ENCODE peak calls at places on chromosomes 13 and 19, in seven cellular contexts. P is AG10803, R is fibroblast of mammary gland, U is fibroblast of pulmonary artery, Y is A549, H is mucosa of descending colon, T is coronary artery. Z is an unnamed sample.

GRCh38 chr19:55341191-55342043 is 1.7 kb downstream of the KMT5C start:
- DNase-seq in P (peak), R (peak), U (peak), Y (peak), H (peak), T (no peak), Z (peak)

GRCh38 chr13:37505531-37505930 is 93.0 kb downstream of the POSTN start:
- DNase-seq in P (no peak), R (no peak), U (no peak), Y (no peak), H (no peak), T (no peak), Z (no peak)

GRCh38 chr19:56477429-56478338 is 539 bp upstream of the ZNF667 start:
- DNase-seq in P (peak), R (peak), U (peak), Y (no peak), H (peak), T (peak), Z (peak)

GRCh38 chr19:31258211-31259052 is 90.8 kb downstream of the TSHZ3 start:
- DNase-seq in P (no peak), R (no peak), U (no peak), Y (no peak), H (no peak), T (no peak), Z (peak)

GRCh38 chr19:7704280-7705060 is 2.5 kb upstream of the FCER2 start:
- DNase-seq in P (no peak), R (no peak), U (no peak), Y (no peak), H (no peak), T (no peak), Z (no peak)

GRCh38 chr13:51519839-51520238 is 64.4 kb upstream of the WDFY2 start:
- DNase-seq in P (peak), R (peak), U (peak), Y (no peak), H (no peak), T (no peak), Z (peak)

GRCh38 chr13:44365008-44365407 is 8.6 kb upstream of the SERP2 start:
- DNase-seq in P (peak), R (peak), U (no peak), Y (no peak), H (no peak), T (no peak), Z (peak)

GRCh38 chr13:99018418-99019180 is 40.7 kb upstream of the DOCK9 start:
- DNase-seq in P (peak), R (peak), U (peak), Y (no peak), H (no peak), T (no peak), Z (peak)

GRCh38 chr19:57271280-57271679 is 9.0 kb upstream of the ZNF460 start:
- DNase-seq in P (no peak), R (no peak), U (no peak), Y (no peak), H (no peak), T (no peak), Z (no peak)

GRCh38 chr19:12685831-12686230 is 2.0 kb upstream of the GNG14 start:
- DNase-seq in P (no peak), R (no peak), U (no peak), Y (no peak), H (no peak), T (no peak), Z (no peak)

GRCh38 chr13:80363890-80364503 is 23.1 kb upstream of the SPRY2 start:
- DNase-seq in P (peak), R (peak), U (peak), Y (no peak), H (peak), T (no peak), Z (peak)

GRCh38 chr13:99356216-99357089 is 49.3 kb upstream of the GPR183 start:
- DNase-seq in P (peak), R (peak), U (peak), Y (no peak), H (peak), T (no peak), Z (peak)

GRCh38 chr13:28385362-28385761 is 109.6 kb downstream of the FLT1 start:
- DNase-seq in P (no peak), R (no peak), U (no peak), Y (no peak), H (no peak), T (no peak), Z (no peak)

GRCh38 chr19:35142531-35143230 is 374 bp upstream of the FXYD7 start:
- DNase-seq in P (no peak), R (no peak), U (peak), Y (peak), H (peak), T (no peak), Z (peak)

GRCh38 chr19:42018503-42019193 is 24.6 kb upstream of the ATP1A3 start:
- DNase-seq in P (peak), R (peak), U (no peak), Y (no peak), H (no peak), T (no peak), Z (no peak)

GRCh38 chr19:9785367-9786331 is 17.1 kb upstream of the ZNF846 start:
- DNase-seq in P (peak), R (peak), U (peak), Y (peak), H (peak), T (peak), Z (peak)

GRCh38 chr13:43994999-43995859 is 115.5 kb downstream of the LACC1 start:
- DNase-seq in P (no peak), R (no peak), U (no peak), Y (no peak), H (peak), T (no peak), Z (no peak)

GRCh38 chr13:112784811-112785418 is 95.1 kb downstream of the ATP11A start:
- DNase-seq in P (no peak), R (no peak), U (no peak), Y (no peak), H (no peak), T (no peak), Z (no peak)

GRCh38 chr13:21075303-21076264 is 14.2 kb upstream of the LATS2 start:
- DNase-seq in P (no peak), R (peak), U (no peak), Y (no peak), H (peak), T (no peak), Z (peak)

GRCh38 chr19:39676004-39676403 is 20.3 kb downstream of the LGALS16 start:
- DNase-seq in P (no peak), R (peak), U (no peak), Y (no peak), H (no peak), T (no peak), Z (no peak)

GRCh38 chr13:27053902-27054595 is 117.6 kb downstream of the USP12 start:
- DNase-seq in P (peak), R (peak), U (peak), Y (no peak), H (no peak), T (no peak), Z (peak)

GRCh38 chr19:7748756-7749155 is 1.4 kb upstream of the CD209 start:
- DNase-seq in P (no peak), R (peak), U (peak), Y (no peak), H (no peak), T (no peak), Z (peak)

GRCh38 chr19:50974702-50975555 is 5.5 kb upstream of the KLK6 start:
- DNase-seq in P (no peak), R (no peak), U (no peak), Y (no peak), H (no peak), T (no peak), Z (no peak)

GRCh38 chr13:111656439-111656838 is 336.0 kb downstream of the TEX29 start:
- DNase-seq in P (no peak), R (no peak), U (no peak), Y (no peak), H (no peak), T (no peak), Z (no peak)

GRCh38 chr19:10812196-10812595 is 23.8 kb downstream of the TMED1 start:
- DNase-seq in P (no peak), R (no peak), U (no peak), Y (no peak), H (no peak), T (no peak), Z (no peak)

GRCh38 chr19:48284891-48285290 is 15.0 kb downstream of the ZNF114 start:
- DNase-seq in P (no peak), R (no peak), U (no peak), Y (no peak), H (no peak), T (no peak), Z (peak)

GRCh38 chr19:13018037-13018914 is 23.0 kb downstream of the NFIX start:
- DNase-seq in P (peak), R (peak), U (peak), Y (no peak), H (no peak), T (no peak), Z (peak)

GRCh38 chr19:35673121-35673804 is 6.9 kb downstream of the UPK1A start:
- DNase-seq in P (peak), R (peak), U (peak), Y (peak), H (peak), T (no peak), Z (peak)

GRCh38 chr19:19402656-19403372 is 2.7 kb upstream of the GATAD2A start:
- DNase-seq in P (peak), R (peak), U (peak), Y (no peak), H (no peak), T (no peak), Z (peak)

GRCh38 chr19:57302020-57302465 is 18.2 kb upstream of the ZNF543 start:
- DNase-seq in P (peak), R (peak), U (peak), Y (no peak), H (no peak), T (no peak), Z (peak)

GRCh38 chr13:27022571-27023311 is 148.9 kb downstream of the USP12 start:
- DNase-seq in P (no peak), R (peak), U (no peak), Y (peak), H (no peak), T (peak), Z (peak)

GRCh38 chr19:35669974-35670373 is 3.7 kb downstream of the UPK1A start:
- DNase-seq in P (no peak), R (no peak), U (no peak), Y (no peak), H (no peak), T (no peak), Z (no peak)

DNA sequence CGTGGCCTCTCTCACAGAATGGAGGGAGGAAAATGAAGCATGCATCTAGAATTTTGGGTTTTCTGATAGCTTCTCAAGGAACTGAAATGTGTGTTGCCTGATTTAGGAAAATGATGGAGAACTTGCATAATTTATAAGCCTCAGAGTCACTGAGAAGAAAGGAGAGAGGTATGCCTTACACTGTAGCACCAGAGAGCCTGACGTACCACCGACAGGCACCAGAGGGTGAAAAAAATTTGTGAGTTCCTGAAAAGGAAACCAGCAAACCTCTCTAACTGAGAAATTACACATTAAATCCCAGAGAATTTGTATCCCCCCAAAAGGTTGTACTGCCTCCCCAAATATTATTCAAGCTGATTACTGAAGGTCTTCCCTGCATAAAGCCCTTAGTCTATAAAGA is 915.3 kb upstream of the SLITRK6 start:
- DNase-seq in P (no peak), R (no peak), U (no peak), Y (no peak), H (no peak), T (no peak), Z (no peak)
- TF ChIP-seq CTCF in P (no peak), R (no peak), U (no peak), Y (no peak), H (no peak), T (no peak), Z (no peak)

DNA sequence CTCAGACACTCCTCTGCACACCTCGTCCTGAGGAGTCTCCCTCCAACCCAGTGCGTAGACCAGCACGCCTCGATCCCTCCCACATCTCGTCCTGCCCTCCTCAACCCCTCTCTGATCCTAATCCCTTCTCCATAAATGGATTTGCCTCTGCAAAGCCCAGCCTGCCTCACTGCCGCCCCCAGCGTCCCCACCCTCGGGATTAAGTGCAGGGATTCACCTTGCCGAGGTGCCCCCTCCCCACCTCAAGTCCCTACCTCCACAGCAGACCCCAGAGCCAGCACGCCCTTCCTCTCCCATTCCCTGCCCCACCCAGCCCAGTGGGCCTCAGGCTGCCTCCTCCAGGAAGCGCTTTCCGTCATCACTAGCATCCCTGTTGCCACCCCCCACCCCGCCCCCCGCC is 4.1 kb downstream of the KLF16 start:
- DNase-seq in P (no peak), R (no peak), U (no peak), Y (no peak), H (no peak), T (no peak), Z (no peak)
- H3K4me3 ChIP-seq in P (peak), R (no peak), U (no peak), Y (peak), H (no peak), T (peak), Z (no peak)

GRCh38 chr19:53642381-53643099 is 10.7 kb downstream of the DPRX start:
- DNase-seq in P (no peak), R (no peak), U (no peak), Y (no peak), H (no peak), T (no peak), Z (peak)
- TF ChIP-seq CTCF in P (no peak), R (no peak), U (no peak), Y (no peak), H (no peak), T (no peak), Z (no peak)

GRCh38 chr19:45098521-45099464 is 5.8 kb downstream of the PPP1R37 start:
- DNase-seq in P (peak), R (peak), U (peak), Y (no peak), H (no peak), T (no peak), Z (peak)

GRCh38 chr19:45100797-45101196 is 7.8 kb downstream of the PPP1R37 start:
- DNase-seq in P (no peak), R (peak), U (no peak), Y (no peak), H (no peak), T (no peak), Z (peak)

GRCh38 chr19:45099465-45100201 is 6.7 kb downstream of the PPP1R37 start:
- DNase-seq in P (no peak), R (no peak), U (no peak), Y (no peak), H (no peak), T (no peak), Z (peak)

GRCh38 chr19:45101796-45102195 is 8.8 kb downstream of the PPP1R37 start:
- DNase-seq in P (no peak), R (no peak), U (no peak), Y (no peak), H (no peak), T (no peak), Z (no peak)

DNA sequence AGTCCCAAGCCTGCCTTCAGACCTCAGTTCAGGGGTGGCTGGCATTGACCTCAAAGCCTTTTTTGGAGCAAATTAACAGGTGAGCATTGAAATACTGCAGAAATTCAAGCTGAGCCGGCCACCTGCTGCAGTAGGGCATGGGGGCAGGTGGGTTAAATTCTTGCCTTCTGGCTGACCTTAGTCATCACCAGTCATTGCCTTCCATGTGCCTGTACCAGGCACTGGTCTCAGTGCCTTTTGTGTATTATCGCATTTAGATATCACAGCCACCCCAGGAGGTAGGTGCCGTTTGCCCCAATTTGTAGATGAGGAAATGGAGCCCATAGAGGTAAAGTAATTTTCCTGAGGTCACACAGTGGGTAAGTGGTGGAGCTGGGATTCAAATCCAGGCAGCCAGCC is 7.2 kb downstream of the PPP1R37 start:
- DNase-seq in P (no peak), R (no peak), U (no peak), Y (no peak), H (no peak), T (no peak), Z (no peak)
- H3K4me3 ChIP-seq in P (no peak), R (no peak), U (no peak), Y (no peak), H (no peak), T (no peak), Z (no peak)

Z was measured in fibroblast of villous mesenchyme.